ENCODE peak calls at places on chromosome 19, in seven cellular contexts. Q, L, I, W, G, T and N are unnamed samples. For H3K36me3, the result is how much of the 10 kb centered on the place peaks cover.

GRCh38 chr19:32691291-32691951 is at the start of gene NUDT19:
- DNase-seq in Q (peak), L (peak), I (peak), W (peak), G (peak), T (peak), N (peak)

GRCh38 chr19:15357906-15358305 is 21.7 kb downstream of the AKAP8 start:
- DNase-seq in Q (no peak), L (no peak), I (no peak), W (no peak), G (no peak), T (no peak), N (no peak)

GRCh38 chr19:47110521-47111080 is 3.0 kb downstream of the ZC3H4 start:
- DNase-seq in Q (no peak), L (no peak), I (no peak), W (peak), G (peak), T (peak), N (no peak)

GRCh38 chr19:7910321-7911161 is 4.1 kb upstream of the TGFBR3L start:
- DNase-seq in Q (no peak), L (no peak), I (no peak), W (no peak), G (no peak), T (no peak), N (no peak)

GRCh38 chr19:38391911-38392464 is 3.5 kb downstream of the SPRED3 start:
- DNase-seq in Q (no peak), L (no peak), I (no peak), W (no peak), G (no peak), T (no peak), N (no peak)

GRCh38 chr19:1283207-1283916 is 2.3 kb upstream of the EFNA2 start:
- DNase-seq in Q (no peak), L (no peak), I (no peak), W (no peak), G (no peak), T (no peak), N (no peak)

GRCh38 chr19:7636691-7637373 is at the start of gene STXBP2:
- DNase-seq in Q (no peak), L (peak), I (no peak), W (peak), G (peak), T (peak), N (peak)

GRCh38 chr19:35853038-35853756 is 893 bp upstream of the NPHS1 start:
- DNase-seq in Q (no peak), L (no peak), I (no peak), W (no peak), G (no peak), T (no peak), N (no peak)

GRCh38 chr19:50833117-50833801 is at the start of gene KLK15:
- DNase-seq in Q (no peak), L (no peak), I (no peak), W (no peak), G (no peak), T (no peak), N (no peak)

GRCh38 chr19:3115916-3116602 is 19.8 kb upstream of the GNA15 start:
- DNase-seq in Q (no peak), L (no peak), I (no peak), W (no peak), G (no peak), T (no peak), N (no peak)

GRCh38 chr19:3114811-3115210 is 20.6 kb downstream of the GNA11 start:
- DNase-seq in Q (no peak), L (no peak), I (no peak), W (no peak), G (no peak), T (no peak), N (no peak)

GRCh38 chr19:3115411-3115810 is 20.4 kb upstream of the GNA15 start:
- DNase-seq in Q (no peak), L (no peak), I (no peak), W (no peak), G (no peak), T (no peak), N (no peak)

GRCh38 chr19:3117746-3118145 is 18.1 kb upstream of the GNA15 start:
- DNase-seq in Q (no peak), L (no peak), I (no peak), W (no peak), G (no peak), T (no peak), N (no peak)

DNA sequence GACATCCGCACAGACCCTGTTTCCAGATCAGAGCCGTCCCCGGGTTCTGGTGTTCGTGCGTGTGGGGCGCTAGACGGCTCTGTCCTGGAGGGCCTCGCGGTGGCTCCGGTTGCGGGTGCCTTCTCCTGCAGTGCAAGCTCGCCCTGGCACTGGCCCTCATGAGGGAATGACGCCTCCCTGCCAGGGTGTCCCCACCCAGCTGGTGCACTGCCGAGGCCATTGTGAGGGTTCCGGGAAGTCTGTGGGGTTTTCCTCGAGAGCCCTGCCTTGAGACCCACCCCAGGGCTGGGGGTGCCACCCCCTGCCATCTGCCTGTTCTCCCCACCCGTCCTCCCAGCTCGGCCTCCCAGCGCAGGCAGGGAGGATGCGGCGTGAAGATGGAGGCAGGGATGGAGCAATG is 19.2 kb upstream of the GNA15 start:
- DNase-seq in Q (no peak), L (no peak), I (no peak), W (no peak), G (no peak), T (no peak), N (no peak)
- H3K36me3 ChIP-seq in Q (under half), L (under half), I (under half), W (under half), G (under half), T (under half), N (under half)

GRCh38 chr19:48625891-48626327 is 6.6 kb downstream of the SPHK2 start:
- DNase-seq in Q (no peak), L (no peak), I (no peak), W (no peak), G (no peak), T (no peak), N (no peak)

GRCh38 chr19:48619692-48620565 is 623 bp downstream of the SPHK2 start:
- DNase-seq in Q (no peak), L (no peak), I (no peak), W (no peak), G (no peak), T (no peak), N (no peak)

GRCh38 chr19:48624791-48625723 is 5.8 kb downstream of the SPHK2 start:
- DNase-seq in Q (no peak), L (no peak), I (no peak), W (no peak), G (no peak), T (no peak), N (no peak)

GRCh38 chr19:48624067-48624594 is 4.8 kb downstream of the SPHK2 start:
- DNase-seq in Q (peak), L (peak), I (peak), W (peak), G (no peak), T (peak), N (peak)

GRCh38 chr19:48623556-48624066 is 4.3 kb downstream of the SPHK2 start:
- DNase-seq in Q (no peak), L (no peak), I (no peak), W (no peak), G (no peak), T (no peak), N (no peak)
- H3K4me3 ChIP-seq in Q (peak), L (peak), I (peak), W (peak), G (no peak), T (no peak), N (peak)

GRCh38 chr19:12555456-12555930 is 4.2 kb upstream of the ZNF564 start:
- DNase-seq in Q (no peak), L (no peak), I (no peak), W (no peak), G (no peak), T (no peak), N (no peak)
- TF ChIP-seq CTCF in Q (no peak), L (no peak), I (no peak), W (no peak), G (no peak), T (no peak), N (no peak)

DNA sequence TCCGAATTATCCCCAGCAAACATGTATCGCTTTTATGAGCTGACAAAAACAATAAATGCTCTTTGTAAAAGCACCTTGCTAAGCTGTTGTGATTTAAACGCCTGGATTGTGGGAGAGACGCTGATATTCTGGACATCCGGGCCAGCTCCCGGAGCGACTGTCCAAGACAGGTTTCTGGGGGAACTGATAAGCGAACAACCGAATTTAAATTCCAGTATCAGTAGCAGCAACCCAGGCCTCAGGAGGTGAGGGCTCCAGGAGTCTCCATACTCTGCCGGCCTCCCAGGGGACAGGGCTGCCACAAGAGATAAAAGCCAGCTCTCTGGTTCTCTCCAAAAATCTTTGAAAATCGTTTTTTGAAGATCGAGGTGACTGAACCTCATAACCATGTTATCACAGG is 50.3 kb upstream of the VSTM2B start:
- DNase-seq in Q (no peak), L (no peak), I (no peak), W (no peak), G (no peak), T (no peak), N (no peak)
- H3K36me3 ChIP-seq in Q (under half), L (under half), I (under half), W (under half), G (under half), T (under half), N (under half)

GRCh38 chr19:55552206-55552605 is 6.9 kb upstream of the SBK3 start:
- DNase-seq in Q (no peak), L (no peak), I (no peak), W (no peak), G (no peak), T (no peak), N (no peak)

GRCh38 chr19:55553217-55554182 is 8.2 kb upstream of the SBK3 start:
- DNase-seq in Q (peak), L (no peak), I (no peak), W (no peak), G (peak), T (no peak), N (no peak)

GRCh38 chr19:55552620-55553019 is 7.3 kb upstream of the SBK3 start:
- DNase-seq in Q (peak), L (no peak), I (peak), W (no peak), G (no peak), T (no peak), N (no peak)

GRCh38 chr19:55549500-55550320 is 4.4 kb upstream of the SBK3 start:
- DNase-seq in Q (peak), L (peak), I (peak), W (peak), G (peak), T (no peak), N (no peak)

DNA sequence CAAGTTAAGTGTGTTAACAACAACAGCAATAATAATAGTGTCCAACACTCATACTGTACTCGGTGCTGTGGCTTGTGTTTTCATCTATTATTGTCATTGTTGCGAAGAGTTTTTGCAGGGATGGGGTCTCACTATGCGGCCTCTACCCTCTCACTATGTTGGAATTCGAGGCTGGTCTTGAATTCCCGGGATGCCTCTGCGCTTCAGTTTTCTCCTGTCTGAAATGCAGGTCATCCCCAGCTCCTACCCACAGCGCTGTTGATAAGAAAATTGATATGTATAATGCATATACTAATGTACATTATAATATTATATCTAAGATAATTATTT is 4.9 kb upstream of the SBK3 start:
- DNase-seq in Q (peak), L (no peak), I (no peak), W (no peak), G (no peak), T (no peak), N (no peak)
- H3K4me3 ChIP-seq in Q (peak), L (peak), I (peak), W (no peak), G (no peak), T (no peak), N (no peak)